ENCODE peak calls at places on chromosomes 4 and X, in eight cellular contexts. D is iris pigment epithelial cell, M is hypothalamus, W is NCI-H2029, U is RPMI8226, N is NCI-H524, O is H54, K is Calu3. L is an unnamed sample.

GRCh38 chrX:26376037-26376708 is 160.2 kb downstream of the MAGEB5 start:
- DNase-seq in W (no peak), N (no peak), O (no peak), M (no peak), K (no peak), U (no peak), D (no peak), L (no peak)

GRCh38 chr4:52001616-52002015 is 18.5 kb downstream of the LRRC66 start:
- DNase-seq in N (no peak), M (no peak), W (no peak), K (no peak), D (peak), U (no peak), O (no peak), L (no peak)

GRCh38 chr4:1746919-1747602 is 25.7 kb downstream of the TACC3 start:
- DNase-seq in O (no peak), U (no peak), W (no peak), D (no peak), M (no peak), K (peak), N (no peak), L (no peak)

GRCh38 chrX:3728454-3728853 is 15.0 kb upstream of the PRKX start:
- DNase-seq in O (no peak), D (peak), K (no peak), M (no peak), N (no peak), W (no peak), U (no peak), L (no peak)

GRCh38 chr4:113349400-113349799 is 299.9 kb downstream of the ANK2 start:
- DNase-seq in O (no peak), M (no peak), K (no peak), W (no peak), D (no peak), U (no peak), N (no peak), L (no peak)

GRCh38 chr4:10521386-10521785 is 64.2 kb upstream of the ZNF518B start:
- DNase-seq in N (peak), D (no peak), K (no peak), M (no peak), O (no peak), W (peak), U (no peak), L (no peak)

GRCh38 chrX:40176979-40177430 is 79.2 kb upstream of the BCOR start:
- DNase-seq in W (no peak), U (no peak), D (peak), N (peak), K (no peak), M (no peak), O (no peak), L (peak)

GRCh38 chr4:26034849-26035248 is 120.8 kb downstream of the SMIM20 start:
- DNase-seq in K (no peak), O (no peak), M (no peak), W (no peak), N (no peak), U (no peak), D (no peak), L (no peak)

GRCh38 chrX:140503714-140504351 is 1.0 kb downstream of the SOX3 start:
- DNase-seq in U (no peak), O (no peak), N (peak), W (no peak), M (peak), K (no peak), D (peak), L (no peak)

GRCh38 chr4:105709081-105709450 is 482 bp downstream of the GSTCD start:
- DNase-seq in U (peak), N (peak), D (peak), O (peak), W (no peak), K (peak), M (no peak), L (peak)

GRCh38 chr4:99817310-99817885 is 771 bp downstream of the DAPP1 start:
- DNase-seq in K (no peak), O (no peak), N (no peak), M (no peak), U (peak), D (no peak), W (no peak), L (peak)

GRCh38 chr4:168645933-168646768 is 149.3 kb downstream of the PALLD start:
- DNase-seq in D (no peak), U (no peak), W (no peak), N (peak), K (no peak), O (no peak), M (no peak), L (no peak)

GRCh38 chr4:15233626-15234025 is 194.2 kb upstream of the C1QTNF7 start:
- DNase-seq in M (no peak), U (no peak), O (no peak), W (no peak), K (no peak), D (peak), N (no peak), L (no peak)

GRCh38 chr4:3767569-3768288 is 1.5 kb downstream of the ADRA2C start:
- DNase-seq in U (no peak), D (peak), M (no peak), N (peak), W (peak), K (peak), O (no peak), L (peak)

GRCh38 chr4:87506974-87507701 is 22.0 kb downstream of the SPARCL1 start:
- DNase-seq in D (peak), W (no peak), M (no peak), O (no peak), K (no peak), N (no peak), U (no peak), L (peak)

GRCh38 chr4:168527560-168527959 is 30.7 kb downstream of the PALLD start:
- DNase-seq in D (peak), W (no peak), N (no peak), O (no peak), M (no peak), K (no peak), U (no peak), L (no peak)

L was measured in trophoblast cell.